ENCODE peak calls at places on chromosomes 16 and 17, in nine cellular contexts. One of them, this sample, is unnamed.

GRCh38 chr16:57394444-57394843 is 10.1 kb upstream of the CCL17 start:
- DNase-seq in CD8-positive, alpha-beta T cell: no peak
- DNase-seq in AG04450: no peak
- DNase-seq in A549: no peak
- DNase-seq in SK-N-MC: no peak
- DNase-seq in mesendoderm: no peak
- DNase-seq in testis: no peak
- DNase-seq in iPS DF 6.9: no peak
- DNase-seq in heart right ventricle: no peak
- DNase-seq in this sample: no peak

GRCh38 chr17:59783221-59784016 is 76.0 kb downstream of the VMP1 start:
- DNase-seq in iPS DF 6.9: no peak
- DNase-seq in SK-N-MC: no peak
- DNase-seq in heart right ventricle: no peak
- DNase-seq in A549: peak
- DNase-seq in CD8-positive, alpha-beta T cell: no peak
- DNase-seq in AG04450: no peak
- DNase-seq in mesendoderm: peak
- DNase-seq in testis: no peak
- DNase-seq in this sample: no peak

GRCh38 chr17:9343513-9343912 is 232.1 kb downstream of the STX8 start:
- DNase-seq in heart right ventricle: no peak
- DNase-seq in AG04450: no peak
- DNase-seq in testis: peak
- DNase-seq in CD8-positive, alpha-beta T cell: no peak
- DNase-seq in mesendoderm: peak
- DNase-seq in iPS DF 6.9: peak
- DNase-seq in A549: no peak
- DNase-seq in SK-N-MC: no peak
- DNase-seq in this sample: no peak

GRCh38 chr16:17768257-17768656 is 297.5 kb upstream of the XYLT1 start:
- DNase-seq in heart right ventricle: no peak
- DNase-seq in SK-N-MC: no peak
- DNase-seq in CD8-positive, alpha-beta T cell: no peak
- DNase-seq in iPS DF 6.9: no peak
- DNase-seq in A549: no peak
- DNase-seq in AG04450: no peak
- DNase-seq in mesendoderm: peak
- DNase-seq in testis: no peak
- DNase-seq in this sample: no peak

GRCh38 chr17:41176744-41177387 is 1.2 kb downstream of the KRTAP4-2 start:
- DNase-seq in SK-N-MC: no peak
- DNase-seq in testis: no peak
- DNase-seq in AG04450: no peak
- DNase-seq in CD8-positive, alpha-beta T cell: no peak
- DNase-seq in iPS DF 6.9: no peak
- DNase-seq in A549: no peak
- DNase-seq in mesendoderm: no peak
- DNase-seq in heart right ventricle: no peak
- DNase-seq in this sample: no peak

GRCh38 chr17:52681486-52681885 is 523.0 kb upstream of the CA10 start:
- DNase-seq in SK-N-MC: no peak
- DNase-seq in testis: no peak
- DNase-seq in CD8-positive, alpha-beta T cell: no peak
- DNase-seq in mesendoderm: no peak
- DNase-seq in AG04450: no peak
- DNase-seq in iPS DF 6.9: no peak
- DNase-seq in heart right ventricle: no peak
- DNase-seq in A549: no peak
- DNase-seq in this sample: no peak

GRCh38 chr17:67245694-67246397 is 850 bp upstream of the HELZ start:
- DNase-seq in A549: no peak
- DNase-seq in mesendoderm: peak
- DNase-seq in testis: peak
- DNase-seq in SK-N-MC: no peak
- DNase-seq in iPS DF 6.9: no peak
- DNase-seq in AG04450: no peak
- DNase-seq in heart right ventricle: peak
- DNase-seq in CD8-positive, alpha-beta T cell: peak
- DNase-seq in this sample: no peak

GRCh38 chr17:39461911-39462641 is 790 bp downstream of the CDK12 start:
- DNase-seq in iPS DF 6.9: no peak
- DNase-seq in CD8-positive, alpha-beta T cell: no peak
- DNase-seq in A549: no peak
- DNase-seq in heart right ventricle: peak
- DNase-seq in testis: peak
- DNase-seq in SK-N-MC: no peak
- DNase-seq in mesendoderm: peak
- DNase-seq in AG04450: no peak
- DNase-seq in this sample: peak

GRCh38 chr16:55125818-55126385 is 195.2 kb downstream of the IRX5 start:
- DNase-seq in mesendoderm: no peak
- DNase-seq in A549: no peak
- DNase-seq in AG04450: no peak
- DNase-seq in iPS DF 6.9: no peak
- DNase-seq in heart right ventricle: no peak
- DNase-seq in SK-N-MC: no peak
- DNase-seq in CD8-positive, alpha-beta T cell: no peak
- DNase-seq in testis: no peak
- DNase-seq in this sample: no peak

GRCh38 chr16:51427081-51427480 is 276.0 kb upstream of the SALL1 start:
- DNase-seq in heart right ventricle: no peak
- DNase-seq in SK-N-MC: no peak
- DNase-seq in iPS DF 6.9: no peak
- DNase-seq in testis: no peak
- DNase-seq in A549: no peak
- DNase-seq in AG04450: no peak
- DNase-seq in mesendoderm: no peak
- DNase-seq in CD8-positive, alpha-beta T cell: no peak
- DNase-seq in this sample: no peak

GRCh38 chr16:51430716-51431369 is 279.8 kb upstream of the SALL1 start:
- DNase-seq in A549: no peak
- DNase-seq in heart right ventricle: no peak
- DNase-seq in testis: no peak
- DNase-seq in SK-N-MC: no peak
- DNase-seq in iPS DF 6.9: no peak
- DNase-seq in mesendoderm: no peak
- DNase-seq in CD8-positive, alpha-beta T cell: no peak
- DNase-seq in AG04450: no peak
- DNase-seq in this sample: no peak

GRCh38 chr16:51429041-51429440 is 278.0 kb upstream of the SALL1 start:
- DNase-seq in A549: no peak
- DNase-seq in AG04450: no peak
- DNase-seq in heart right ventricle: no peak
- DNase-seq in iPS DF 6.9: no peak
- DNase-seq in testis: no peak
- DNase-seq in SK-N-MC: no peak
- DNase-seq in mesendoderm: no peak
- DNase-seq in CD8-positive, alpha-beta T cell: no peak
- DNase-seq in this sample: no peak

GRCh38 chr16:51431517-51432241 is 280.6 kb upstream of the SALL1 start:
- DNase-seq in AG04450: peak
- DNase-seq in heart right ventricle: no peak
- DNase-seq in testis: no peak
- DNase-seq in SK-N-MC: no peak
- DNase-seq in CD8-positive, alpha-beta T cell: no peak
- DNase-seq in iPS DF 6.9: no peak
- DNase-seq in A549: peak
- DNase-seq in mesendoderm: peak
- DNase-seq in this sample: no peak

DNA sequence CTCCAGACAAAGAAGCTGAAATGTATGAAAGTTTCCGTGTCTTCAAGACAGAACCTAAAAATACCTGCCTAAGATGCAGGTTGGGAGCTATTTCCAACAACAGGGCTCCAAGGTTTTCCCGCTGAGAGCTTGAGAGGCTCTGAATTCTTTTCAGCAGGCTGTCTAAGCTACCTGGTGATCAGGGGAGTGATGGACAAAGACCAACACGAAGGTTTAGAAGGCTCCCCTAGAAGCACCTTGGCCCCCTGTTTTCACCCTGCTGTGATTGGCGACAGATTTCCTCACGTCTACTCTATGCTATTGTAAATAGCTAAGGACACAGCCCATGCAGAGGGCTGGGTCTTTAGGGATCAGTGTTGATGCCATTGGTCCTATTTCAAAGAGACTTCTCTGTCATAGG is 275.2 kb upstream of the SALL1 start:
- DNase-seq in heart right ventricle: no peak
- DNase-seq in mesendoderm: peak
- DNase-seq in AG04450: no peak
- DNase-seq in SK-N-MC: no peak
- DNase-seq in iPS DF 6.9: no peak
- DNase-seq in A549: no peak
- DNase-seq in testis: no peak
- DNase-seq in CD8-positive, alpha-beta T cell: no peak
- DNase-seq in this sample: no peak
- H3K27ac ChIP-seq in heart right ventricle: no peak
- H3K27ac ChIP-seq in mesendoderm: no peak
- H3K27ac ChIP-seq in AG04450: no peak
- H3K27ac ChIP-seq in SK-N-MC: no peak
- H3K27ac ChIP-seq in iPS DF 6.9: no peak
- H3K27ac ChIP-seq in A549: no peak
- H3K27ac ChIP-seq in testis: no peak
- H3K27ac ChIP-seq in CD8-positive, alpha-beta T cell: no peak
- H3K27ac ChIP-seq in this sample: no peak

DNA sequence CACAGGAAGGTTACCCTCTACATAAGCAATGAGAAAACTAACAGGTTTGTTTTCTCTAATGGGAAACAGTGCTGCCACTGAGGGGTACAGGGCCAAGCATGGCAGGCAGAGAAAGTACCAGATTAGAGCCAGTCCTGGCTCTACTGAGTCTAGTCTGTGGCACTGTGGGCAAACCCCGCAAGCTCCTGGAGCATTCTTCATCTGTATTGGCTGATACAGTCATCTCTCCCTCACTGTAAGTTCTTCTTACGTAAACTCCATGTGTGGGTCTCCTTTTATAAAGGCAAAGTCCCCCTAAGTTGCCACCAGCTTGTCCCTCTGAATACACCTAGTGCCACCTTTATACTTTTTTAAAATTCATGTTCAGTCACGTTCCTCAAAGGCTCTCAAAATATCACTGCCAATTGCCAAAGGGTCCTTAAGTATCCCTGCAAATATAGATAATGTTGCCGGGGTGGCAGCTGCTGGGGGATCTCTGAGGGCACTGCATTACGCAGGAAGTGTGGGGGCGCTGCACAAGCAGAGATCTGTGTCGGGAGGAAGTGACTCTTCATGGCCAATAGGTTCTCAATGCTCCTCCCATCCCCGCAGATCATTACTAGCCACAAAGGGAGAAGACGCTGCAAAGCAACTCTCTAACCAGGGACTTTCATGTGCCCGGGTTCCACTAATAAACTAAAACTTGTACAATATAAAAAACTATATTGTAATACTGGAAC is 18.8 kb downstream of the XPO6 start:
- DNase-seq in A549: no peak
- DNase-seq in heart right ventricle: no peak
- DNase-seq in testis: no peak
- DNase-seq in SK-N-MC: no peak
- DNase-seq in AG04450: no peak
- DNase-seq in iPS DF 6.9: no peak
- DNase-seq in mesendoderm: no peak
- DNase-seq in CD8-positive, alpha-beta T cell: peak
- DNase-seq in this sample: no peak
- H3K27ac ChIP-seq in A549: no peak
- H3K27ac ChIP-seq in heart right ventricle: no peak
- H3K27ac ChIP-seq in testis: no peak
- H3K27ac ChIP-seq in SK-N-MC: no peak
- H3K27ac ChIP-seq in AG04450: peak
- H3K27ac ChIP-seq in iPS DF 6.9: no peak
- H3K27ac ChIP-seq in mesendoderm: no peak
- H3K27ac ChIP-seq in CD8-positive, alpha-beta T cell: peak
- H3K27ac ChIP-seq in this sample: no peak

DNA sequence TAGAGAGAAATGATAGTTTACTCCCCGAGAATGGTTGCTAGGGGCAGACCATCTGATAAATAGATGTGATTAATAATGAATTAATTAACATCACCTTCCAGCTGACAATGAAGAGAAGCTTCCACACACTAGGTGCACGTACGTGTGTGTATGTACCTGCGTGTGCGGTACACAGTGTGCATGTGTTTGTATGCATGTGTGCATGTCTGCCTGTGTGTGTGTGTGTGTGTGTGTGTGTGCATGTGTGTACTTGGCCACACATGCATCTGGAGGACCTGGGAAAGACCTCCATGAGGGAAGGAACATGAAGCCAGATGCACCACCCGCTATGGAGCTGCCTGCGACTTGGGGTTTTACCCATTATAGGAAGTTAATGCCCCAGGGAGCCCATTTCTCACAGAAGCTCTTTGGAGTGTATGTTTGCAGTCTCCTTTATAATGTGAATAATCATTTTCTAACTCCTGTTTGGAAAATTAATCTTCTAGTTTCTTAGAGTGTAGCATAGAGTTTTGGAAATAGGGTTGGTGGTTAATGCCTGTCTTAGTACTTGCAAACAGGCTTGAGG is 229.1 kb downstream of the ENGASE start:
- DNase-seq in heart right ventricle: no peak
- DNase-seq in A549: no peak
- DNase-seq in testis: no peak
- DNase-seq in AG04450: no peak
- DNase-seq in mesendoderm: no peak
- DNase-seq in SK-N-MC: no peak
- DNase-seq in CD8-positive, alpha-beta T cell: no peak
- DNase-seq in iPS DF 6.9: no peak
- DNase-seq in this sample: no peak
- H3K27ac ChIP-seq in heart right ventricle: no peak
- H3K27ac ChIP-seq in A549: no peak
- H3K27ac ChIP-seq in testis: no peak
- H3K27ac ChIP-seq in AG04450: no peak
- H3K27ac ChIP-seq in mesendoderm: no peak
- H3K27ac ChIP-seq in SK-N-MC: no peak
- H3K27ac ChIP-seq in CD8-positive, alpha-beta T cell: no peak
- H3K27ac ChIP-seq in iPS DF 6.9: no peak
- H3K27ac ChIP-seq in this sample: no peak

GRCh38 chr17:61808442-61808841 is 54.9 kb downstream of the BRIP1 start:
- DNase-seq in heart right ventricle: no peak
- DNase-seq in CD8-positive, alpha-beta T cell: no peak
- DNase-seq in mesendoderm: no peak
- DNase-seq in testis: no peak
- DNase-seq in SK-N-MC: no peak
- DNase-seq in A549: no peak
- DNase-seq in iPS DF 6.9: no peak
- DNase-seq in AG04450: no peak
- DNase-seq in this sample: no peak

GRCh38 chr17:61806941-61807340 is 56.4 kb downstream of the BRIP1 start:
- DNase-seq in CD8-positive, alpha-beta T cell: no peak
- DNase-seq in A549: no peak
- DNase-seq in mesendoderm: no peak
- DNase-seq in heart right ventricle: no peak
- DNase-seq in AG04450: no peak
- DNase-seq in SK-N-MC: no peak
- DNase-seq in iPS DF 6.9: no peak
- DNase-seq in testis: no peak
- DNase-seq in this sample: no peak

GRCh38 chr17:61803796-61804195 is 59.5 kb downstream of the BRIP1 start:
- DNase-seq in testis: no peak
- DNase-seq in AG04450: no peak
- DNase-seq in CD8-positive, alpha-beta T cell: no peak
- DNase-seq in A549: no peak
- DNase-seq in heart right ventricle: no peak
- DNase-seq in mesendoderm: no peak
- DNase-seq in SK-N-MC: no peak
- DNase-seq in iPS DF 6.9: no peak
- DNase-seq in this sample: no peak

GRCh38 chr17:61805399-61805798 is 57.9 kb downstream of the BRIP1 start:
- DNase-seq in AG04450: peak
- DNase-seq in SK-N-MC: no peak
- DNase-seq in heart right ventricle: no peak
- DNase-seq in mesendoderm: no peak
- DNase-seq in iPS DF 6.9: no peak
- DNase-seq in testis: no peak
- DNase-seq in CD8-positive, alpha-beta T cell: no peak
- DNase-seq in A549: no peak
- DNase-seq in this sample: no peak

GRCh38 chr17:61806081-61806828 is 57.1 kb downstream of the BRIP1 start:
- DNase-seq in SK-N-MC: no peak
- DNase-seq in AG04450: no peak
- DNase-seq in testis: no peak
- DNase-seq in iPS DF 6.9: no peak
- DNase-seq in CD8-positive, alpha-beta T cell: no peak
- DNase-seq in A549: no peak
- DNase-seq in mesendoderm: peak
- DNase-seq in heart right ventricle: no peak
- DNase-seq in this sample: no peak
- H3K27ac ChIP-seq in SK-N-MC: no peak
- H3K27ac ChIP-seq in AG04450: no peak
- H3K27ac ChIP-seq in testis: no peak
- H3K27ac ChIP-seq in iPS DF 6.9: no peak
- H3K27ac ChIP-seq in CD8-positive, alpha-beta T cell: no peak
- H3K27ac ChIP-seq in A549: no peak
- H3K27ac ChIP-seq in mesendoderm: no peak
- H3K27ac ChIP-seq in heart right ventricle: no peak
- H3K27ac ChIP-seq in this sample: no peak